ENCODE peak calls at places on chromosome 20, in six cellular contexts. One of them, this sample, is unnamed.

GRCh38 chr20:21182832-21183563 is 57.1 kb downstream of the KIZ start:
- DNase-seq in Calu3: no peak
- DNase-seq in iris pigment epithelial cell: peak; percentile 85
- DNase-seq in NCI-H748 treated with DMSO at 0.1 percent for 48 hours: no peak
- DNase-seq in lower lobe of right lung: no peak
- DNase-seq in amygdala: no peak
- DNase-seq in this sample: no peak

GRCh38 chr20:46051556-46052323 is 22.7 kb downstream of the SLC12A5 start:
- DNase-seq in Calu3: peak; percentile 45
- DNase-seq in iris pigment epithelial cell: no peak
- DNase-seq in NCI-H748 treated with DMSO at 0.1 percent for 48 hours: no peak
- DNase-seq in lower lobe of right lung: no peak
- DNase-seq in amygdala: no peak
- DNase-seq in this sample: no peak

GRCh38 chr20:9306521-9306920 is 207.9 kb upstream of the LAMP5 start:
- DNase-seq in Calu3: peak; percentile 18
- DNase-seq in iris pigment epithelial cell: peak; percentile 90
- DNase-seq in NCI-H748 treated with DMSO at 0.1 percent for 48 hours: no peak
- DNase-seq in lower lobe of right lung: no peak
- DNase-seq in amygdala: no peak
- DNase-seq in this sample: no peak

GRCh38 chr20:25005661-25006060 is 13.1 kb upstream of the APMAP start:
- DNase-seq in Calu3: no peak
- DNase-seq in iris pigment epithelial cell: no peak
- DNase-seq in NCI-H748 treated with DMSO at 0.1 percent for 48 hours: no peak
- DNase-seq in lower lobe of right lung: no peak
- DNase-seq in amygdala: no peak
- DNase-seq in this sample: no peak

GRCh38 chr20:49285813-49286494 is 8.1 kb upstream of the ZNFX1 start:
- DNase-seq in Calu3: no peak
- DNase-seq in iris pigment epithelial cell: no peak
- DNase-seq in NCI-H748 treated with DMSO at 0.1 percent for 48 hours: no peak
- DNase-seq in lower lobe of right lung: no peak
- DNase-seq in amygdala: no peak
- DNase-seq in this sample: no peak

GRCh38 chr20:24742436-24742835 is 206.6 kb upstream of the CST7 start:
- DNase-seq in Calu3: no peak
- DNase-seq in iris pigment epithelial cell: no peak
- DNase-seq in NCI-H748 treated with DMSO at 0.1 percent for 48 hours: no peak
- DNase-seq in lower lobe of right lung: no peak
- DNase-seq in amygdala: no peak
- DNase-seq in this sample: no peak

GRCh38 chr20:7003598-7003997 is 236.1 kb downstream of the BMP2 start:
- DNase-seq in Calu3: no peak
- DNase-seq in iris pigment epithelial cell: peak; percentile 73
- DNase-seq in NCI-H748 treated with DMSO at 0.1 percent for 48 hours: no peak
- DNase-seq in lower lobe of right lung: no peak
- DNase-seq in amygdala: no peak
- DNase-seq in this sample: no peak

GRCh38 chr20:53846640-53847039 is 223.8 kb downstream of the BCAS1 start:
- DNase-seq in Calu3: no peak
- DNase-seq in iris pigment epithelial cell: no peak
- DNase-seq in NCI-H748 treated with DMSO at 0.1 percent for 48 hours: no peak
- DNase-seq in lower lobe of right lung: no peak
- DNase-seq in amygdala: no peak
- DNase-seq in this sample: no peak

GRCh38 chr20:58718729-58719128 is 26.1 kb downstream of the NPEPL1 start:
- DNase-seq in Calu3: no peak
- DNase-seq in iris pigment epithelial cell: no peak
- DNase-seq in NCI-H748 treated with DMSO at 0.1 percent for 48 hours: no peak
- DNase-seq in lower lobe of right lung: no peak
- DNase-seq in amygdala: no peak
- DNase-seq in this sample: no peak

GRCh38 chr20:50042370-50043313 is 59.9 kb downstream of the SNAI1 start:
- DNase-seq in Calu3: no peak
- DNase-seq in iris pigment epithelial cell: no peak
- DNase-seq in NCI-H748 treated with DMSO at 0.1 percent for 48 hours: no peak
- DNase-seq in lower lobe of right lung: no peak
- DNase-seq in amygdala: no peak
- DNase-seq in this sample: no peak

GRCh38 chr20:11807070-11807741 is 110.5 kb upstream of the BTBD3 start:
- DNase-seq in Calu3: no peak
- DNase-seq in iris pigment epithelial cell: peak; percentile 96
- DNase-seq in NCI-H748 treated with DMSO at 0.1 percent for 48 hours: no peak
- DNase-seq in lower lobe of right lung: no peak
- DNase-seq in amygdala: no peak
- DNase-seq in this sample: no peak

GRCh38 chr20:31833130-31833930 is 12.1 kb downstream of the FOXS1 start:
- DNase-seq in Calu3: peak; percentile 84
- DNase-seq in iris pigment epithelial cell: no peak
- DNase-seq in NCI-H748 treated with DMSO at 0.1 percent for 48 hours: no peak
- DNase-seq in lower lobe of right lung: peak; percentile 74
- DNase-seq in amygdala: no peak
- DNase-seq in this sample: peak; percentile 98

GRCh38 chr20:37346232-37346525 is 239 bp downstream of the SRC start:
- DNase-seq in Calu3: no peak
- DNase-seq in iris pigment epithelial cell: no peak
- DNase-seq in NCI-H748 treated with DMSO at 0.1 percent for 48 hours: no peak
- DNase-seq in lower lobe of right lung: no peak
- DNase-seq in amygdala: no peak
- DNase-seq in this sample: no peak

GRCh38 chr20:10209091-10209490 is 9.5 kb upstream of the SNAP25 start:
- DNase-seq in Calu3: no peak
- DNase-seq in iris pigment epithelial cell: no peak
- DNase-seq in NCI-H748 treated with DMSO at 0.1 percent for 48 hours: no peak
- DNase-seq in lower lobe of right lung: no peak
- DNase-seq in amygdala: no peak
- DNase-seq in this sample: no peak

GRCh38 chr20:62949153-62949821 is 3.2 kb upstream of the SLC17A9 start:
- DNase-seq in Calu3: no peak
- DNase-seq in iris pigment epithelial cell: no peak
- DNase-seq in NCI-H748 treated with DMSO at 0.1 percent for 48 hours: no peak
- DNase-seq in lower lobe of right lung: peak; percentile 6
- DNase-seq in amygdala: no peak
- DNase-seq in this sample: no peak

GRCh38 chr20:62606551-62607201 is 35.6 kb upstream of the SLCO4A1 start:
- DNase-seq in Calu3: no peak
- DNase-seq in iris pigment epithelial cell: no peak
- DNase-seq in NCI-H748 treated with DMSO at 0.1 percent for 48 hours: no peak
- DNase-seq in lower lobe of right lung: no peak
- DNase-seq in amygdala: no peak
- DNase-seq in this sample: peak; percentile 88

GRCh38 chr20:4637081-4637797 is 84.5 kb upstream of the PRND start:
- DNase-seq in Calu3: no peak
- DNase-seq in iris pigment epithelial cell: no peak
- DNase-seq in NCI-H748 treated with DMSO at 0.1 percent for 48 hours: peak; percentile 17
- DNase-seq in lower lobe of right lung: no peak
- DNase-seq in amygdala: no peak
- DNase-seq in this sample: no peak

GRCh38 chr20:5058873-5059272 is 57.6 kb upstream of the SLC23A2 start:
- DNase-seq in Calu3: no peak
- DNase-seq in iris pigment epithelial cell: no peak
- DNase-seq in NCI-H748 treated with DMSO at 0.1 percent for 48 hours: no peak
- DNase-seq in lower lobe of right lung: no peak
- DNase-seq in amygdala: no peak
- DNase-seq in this sample: no peak

GRCh38 chr20:26163890-26164289 is 467.2 kb upstream of the ZNF337 start:
- DNase-seq in Calu3: no peak
- DNase-seq in iris pigment epithelial cell: peak; percentile 60
- DNase-seq in NCI-H748 treated with DMSO at 0.1 percent for 48 hours: no peak
- DNase-seq in lower lobe of right lung: no peak
- DNase-seq in amygdala: no peak
- DNase-seq in this sample: peak; percentile 32

GRCh38 chr20:45833030-45833882 is at the start of gene SNX21:
- DNase-seq in Calu3: peak; percentile 86
- DNase-seq in iris pigment epithelial cell: peak; percentile 89
- DNase-seq in NCI-H748 treated with DMSO at 0.1 percent for 48 hours: no peak
- DNase-seq in lower lobe of right lung: peak; percentile 82
- DNase-seq in amygdala: peak; percentile 72
- DNase-seq in this sample: peak; percentile 93

GRCh38 chr20:9146649-9147048 is 77.8 kb downstream of the PLCB4 start:
- DNase-seq in Calu3: no peak
- DNase-seq in iris pigment epithelial cell: no peak
- DNase-seq in NCI-H748 treated with DMSO at 0.1 percent for 48 hours: no peak
- DNase-seq in lower lobe of right lung: no peak
- DNase-seq in amygdala: no peak
- DNase-seq in this sample: no peak

GRCh38 chr20:32433311-32434021 is 75.3 kb downstream of the ASXL1 start:
- DNase-seq in Calu3: no peak
- DNase-seq in iris pigment epithelial cell: no peak
- DNase-seq in NCI-H748 treated with DMSO at 0.1 percent for 48 hours: no peak
- DNase-seq in lower lobe of right lung: no peak
- DNase-seq in amygdala: no peak
- DNase-seq in this sample: no peak

GRCh38 chr20:25538838-25539665 is 46.3 kb downstream of the NINL start:
- DNase-seq in Calu3: no peak
- DNase-seq in iris pigment epithelial cell: no peak
- DNase-seq in NCI-H748 treated with DMSO at 0.1 percent for 48 hours: no peak
- DNase-seq in lower lobe of right lung: no peak
- DNase-seq in amygdala: no peak
- DNase-seq in this sample: no peak

GRCh38 chr20:49445176-49445575 is 37.3 kb downstream of the KCNB1 start:
- DNase-seq in Calu3: peak; percentile 42
- DNase-seq in iris pigment epithelial cell: no peak
- DNase-seq in NCI-H748 treated with DMSO at 0.1 percent for 48 hours: no peak
- DNase-seq in lower lobe of right lung: no peak
- DNase-seq in amygdala: no peak
- DNase-seq in this sample: no peak

GRCh38 chr20:327041-327945 is 1.9 kb downstream of the SOX12 start:
- DNase-seq in Calu3: peak; percentile 74
- DNase-seq in iris pigment epithelial cell: peak; percentile 92
- DNase-seq in NCI-H748 treated with DMSO at 0.1 percent for 48 hours: peak; percentile 92
- DNase-seq in lower lobe of right lung: peak; percentile 84
- DNase-seq in amygdala: peak; percentile 81
- DNase-seq in this sample: peak; percentile 95

GRCh38 chr20:12130781-12131180 is 213.1 kb downstream of the BTBD3 start:
- DNase-seq in Calu3: no peak
- DNase-seq in iris pigment epithelial cell: peak; percentile 81
- DNase-seq in NCI-H748 treated with DMSO at 0.1 percent for 48 hours: no peak
- DNase-seq in lower lobe of right lung: no peak
- DNase-seq in amygdala: no peak
- DNase-seq in this sample: no peak

GRCh38 chr20:2114990-2115681 is 13.5 kb downstream of the STK35 start:
- DNase-seq in Calu3: no peak
- DNase-seq in iris pigment epithelial cell: no peak
- DNase-seq in NCI-H748 treated with DMSO at 0.1 percent for 48 hours: no peak
- DNase-seq in lower lobe of right lung: no peak
- DNase-seq in amygdala: no peak
- DNase-seq in this sample: no peak

GRCh38 chr20:17556842-17557674 is 12.8 kb upstream of the DSTN start:
- DNase-seq in Calu3: no peak
- DNase-seq in iris pigment epithelial cell: no peak
- DNase-seq in NCI-H748 treated with DMSO at 0.1 percent for 48 hours: no peak
- DNase-seq in lower lobe of right lung: peak; percentile 74
- DNase-seq in amygdala: no peak
- DNase-seq in this sample: no peak

GRCh38 chr20:51460569-51461265 is 81.8 kb downstream of the NFATC2 start:
- DNase-seq in Calu3: no peak
- DNase-seq in iris pigment epithelial cell: no peak
- DNase-seq in NCI-H748 treated with DMSO at 0.1 percent for 48 hours: no peak
- DNase-seq in lower lobe of right lung: no peak
- DNase-seq in amygdala: no peak
- DNase-seq in this sample: no peak

GRCh38 chr20:1267161-1267560 is 1.1 kb downstream of the SNPH start:
- DNase-seq in Calu3: no peak
- DNase-seq in iris pigment epithelial cell: no peak
- DNase-seq in NCI-H748 treated with DMSO at 0.1 percent for 48 hours: no peak
- DNase-seq in lower lobe of right lung: no peak
- DNase-seq in amygdala: no peak
- DNase-seq in this sample: no peak

GRCh38 chr20:38216736-38217595 is 43.6 kb downstream of the KIAA1755 start:
- DNase-seq in Calu3: no peak
- DNase-seq in iris pigment epithelial cell: no peak
- DNase-seq in NCI-H748 treated with DMSO at 0.1 percent for 48 hours: no peak
- DNase-seq in lower lobe of right lung: no peak
- DNase-seq in amygdala: no peak
- DNase-seq in this sample: no peak